ENCODE peak calls at places on chromosomes 4 and X, in nine cellular contexts. X, R, C, S, I, Y, L, T and G are unnamed samples.

GRCh38 chrX:110287605-110288004 is 30.3 kb downstream of the AMMECR1 start:
- DNase-seq in X (peak), R (no peak), C (no peak), S (no peak), I (no peak), Y (no peak), L (no peak), T (no peak), G (no peak)

GRCh38 chr4:1206299-1207156 is 34.1 kb upstream of the SPON2 start:
- DNase-seq in X (no peak), R (no peak), C (no peak), S (no peak), I (no peak), Y (no peak), L (no peak), T (no peak), G (no peak)

GRCh38 chrX:81259008-81259713 is 57.3 kb downstream of the SH3BGRL start:
- DNase-seq in X (peak), R (no peak), C (no peak), S (no peak), I (peak), Y (no peak), L (no peak), T (no peak), G (no peak)

GRCh38 chr4:140724780-140725179 is 31.4 kb downstream of the TBC1D9 start:
- DNase-seq in X (no peak), R (no peak), C (no peak), S (no peak), I (no peak), Y (no peak), L (no peak), T (no peak), G (no peak)

GRCh38 chrX:41085883-41086626 is 810 bp downstream of the USP9X start:
- DNase-seq in X (no peak), R (peak), C (peak), S (peak), I (peak), Y (peak), L (peak), T (peak), G (peak)

GRCh38 chr4:86981789-86982188 is 47.0 kb downstream of the AFF1 start:
- DNase-seq in X (no peak), R (no peak), C (no peak), S (no peak), I (peak), Y (no peak), L (no peak), T (no peak), G (no peak)

GRCh38 chr4:112514079-112514448 is 1.9 kb downstream of the NEUROG2 start:
- DNase-seq in X (no peak), R (peak), C (no peak), S (no peak), I (no peak), Y (peak), L (no peak), T (peak), G (no peak)

GRCh38 chr4:64417974-64418373 is 8.7 kb upstream of the TECRL start:
- DNase-seq in X (peak), R (no peak), C (no peak), S (peak), I (no peak), Y (no peak), L (no peak), T (no peak), G (no peak)

GRCh38 chr4:54276633-54277426 is 47.7 kb downstream of the PDGFRA start:
- DNase-seq in X (peak), R (no peak), C (no peak), S (no peak), I (no peak), Y (no peak), L (no peak), T (no peak), G (no peak)

GRCh38 chr4:84673475-84674230 is 90.7 kb downstream of the CDS1 start:
- DNase-seq in X (peak), R (no peak), C (peak), S (peak), I (no peak), Y (no peak), L (no peak), T (no peak), G (no peak)

GRCh38 chrX:97117572-97117971 is 233.9 kb downstream of the RPA4 start:
- DNase-seq in X (peak), R (no peak), C (no peak), S (no peak), I (no peak), Y (no peak), L (no peak), T (no peak), G (no peak)

GRCh38 chrX:66635360-66635759 is 3.5 kb downstream of the EDA2R start:
- DNase-seq in X (peak), R (no peak), C (no peak), S (peak), I (no peak), Y (no peak), L (no peak), T (no peak), G (no peak)

GRCh38 chrX:19852014-19853005 is 35.1 kb downstream of the SH3KBP1 start:
- DNase-seq in X (peak), R (no peak), C (peak), S (peak), I (no peak), Y (no peak), L (peak), T (no peak), G (no peak)

GRCh38 chr4:142846105-142846728 is at the start of gene INPP4B:
- DNase-seq in X (peak), R (no peak), C (peak), S (peak), I (no peak), Y (peak), L (no peak), T (peak), G (no peak)

GRCh38 chr4:94721310-94721709 is 36.4 kb upstream of the BMPR1B start:
- DNase-seq in X (no peak), R (no peak), C (no peak), S (no peak), I (no peak), Y (no peak), L (no peak), T (no peak), G (no peak)

GRCh38 chr4:121863787-121864186 is 6.5 kb downstream of the BBS7 start:
- DNase-seq in X (peak), R (no peak), C (no peak), S (no peak), I (no peak), Y (no peak), L (no peak), T (peak), G (no peak)

GRCh38 chr4:71241467-71242401 is 97.1 kb upstream of the SLC4A4 start:
- DNase-seq in X (no peak), R (no peak), C (peak), S (no peak), I (no peak), Y (no peak), L (no peak), T (no peak), G (no peak)

GRCh38 chrX:75968293-75968692 is 183.2 kb upstream of the MAGEE2 start:
- DNase-seq in X (no peak), R (no peak), C (no peak), S (no peak), I (peak), Y (no peak), L (no peak), T (peak), G (no peak)

GRCh38 chrX:152830312-152831305 is at the start of the genes CETN2 and NSDHL:
- DNase-seq in X (peak), R (peak), C (peak), S (peak), I (peak), Y (peak), L (peak), T (peak), G (peak)

GRCh38 chrX:38991656-38992558 is 190.6 kb downstream of the MID1IP1 start:
- DNase-seq in X (peak), R (no peak), C (no peak), S (peak), I (no peak), Y (no peak), L (no peak), T (no peak), G (no peak)

GRCh38 chr4:52172166-52172565 is 121.1 kb downstream of the SPATA18 start:
- DNase-seq in X (peak), R (no peak), C (peak), S (no peak), I (no peak), Y (no peak), L (no peak), T (no peak), G (no peak)

GRCh38 chrX:46327229-46328081 is 217.8 kb downstream of the ZNF674 start:
- DNase-seq in X (peak), R (no peak), C (peak), S (peak), I (no peak), Y (no peak), L (no peak), T (no peak), G (no peak)

GRCh38 chr4:140426610-140427103 is 791 bp downstream of the CLGN start:
- DNase-seq in X (no peak), R (peak), C (no peak), S (no peak), I (peak), Y (no peak), L (peak), T (peak), G (no peak)

GRCh38 chrX:31590581-31591113 is 518.8 kb upstream of the FTHL17 start:
- DNase-seq in X (peak), R (no peak), C (peak), S (peak), I (no peak), Y (no peak), L (no peak), T (no peak), G (no peak)

GRCh38 chr4:76200771-76201224 is 12.8 kb downstream of the SCARB2 start:
- DNase-seq in X (peak), R (no peak), C (no peak), S (no peak), I (peak), Y (no peak), L (peak), T (no peak), G (no peak)

GRCh38 chr4:109978704-109979103 is 66.0 kb downstream of the EGF start:
- DNase-seq in X (no peak), R (no peak), C (no peak), S (peak), I (peak), Y (no peak), L (no peak), T (no peak), G (no peak)